ENCODE peak calls at places on chromosomes 2 and 18, in six cellular contexts. C is NCI-H1436, T is non-pigmented ciliary epithelial cell, V is T1000, M is GM13976, J is sigmoid colon. L is an unnamed sample.

GRCh38 chr18:78561757-78562445 is 417.7 kb upstream of the SALL3 start:
- DNase-seq in C (no peak), T (no peak), V (no peak), M (no peak), J (no peak), L (no peak)

GRCh38 chr2:23912054-23912453 is 14.9 kb downstream of the ATAD2B start:
- DNase-seq in C (no peak), T (no peak), V (no peak), M (no peak), J (no peak), L (no peak)

GRCh38 chr18:8657050-8657820 is 48.0 kb downstream of the RAB12 start:
- DNase-seq in C (no peak), T (no peak), V (no peak), M (no peak), J (no peak), L (no peak)

GRCh38 chr2:222424729-222425671 is 657 bp downstream of the SGPP2 start:
- DNase-seq in C (no peak), T (no peak), V (no peak), M (peak; percentile 60), J (no peak), L (no peak)

GRCh38 chr2:59885536-59885935 is 667.9 kb downstream of the BCL11A start:
- DNase-seq in C (no peak), T (no peak), V (no peak), M (no peak), J (no peak), L (no peak)

GRCh38 chr18:8368490-8369217 is 240.6 kb upstream of the RAB12 start:
- DNase-seq in C (no peak), T (no peak), V (no peak), M (no peak), J (no peak), L (no peak)

GRCh38 chr2:204282525-204282924 is 262.8 kb upstream of the PARD3B start:
- DNase-seq in C (no peak), T (no peak), V (no peak), M (no peak), J (no peak), L (no peak)

GRCh38 chr2:182821172-182821571 is 45.3 kb downstream of the FRZB start:
- DNase-seq in C (no peak), T (no peak), V (no peak), M (no peak), J (no peak), L (no peak)

GRCh38 chr18:8826971-8827370 is 121.6 kb downstream of the MTCL1 start:
- DNase-seq in C (no peak), T (no peak), V (no peak), M (no peak), J (no peak), L (no peak)

GRCh38 chr2:16253291-16253690 is 312.9 kb downstream of the MYCN start:
- DNase-seq in C (no peak), T (no peak), V (no peak), M (no peak), J (no peak), L (no peak)

GRCh38 chr2:216235462-216235861 is 126.3 kb downstream of the XRCC5 start:
- DNase-seq in C (no peak), T (no peak), V (no peak), M (no peak), J (no peak), L (no peak)